ENCODE peak calls at places on chromosomes 12 and 14, in ten cellular contexts. F is brain microvascular endothelial cell; A is breast epithelium; Z is mesenchymal stem cell; V is CD8-positive, alpha-beta memory T cell; Q is lower leg skin; I is GM23338; C is right cardiac atrium; Y is transverse colon; X is trophoblast cell. G is an unnamed sample.

GRCh38 chr14:75548544-75548943 is 26.3 kb downstream of the BATF start:
- DNase-seq in V (no peak), X (peak; percentile 81), I (no peak), F (no peak), Z (no peak), Y (peak; percentile 51), Q (no peak), C (no peak), A (no peak), G (no peak)

GRCh38 chr14:104603623-104604401 is 760 bp downstream of the TMEM179 start:
- DNase-seq in X (no peak), Q (no peak), I (peak; percentile 24), C (no peak), Z (no peak), V (no peak), F (no peak), Y (no peak), A (peak; percentile 36), G (no peak)

GRCh38 chr12:132326646-132327045 is 2.7 kb downstream of the GALNT9 start:
- DNase-seq in Y (no peak), A (no peak), I (no peak), C (no peak), Z (no peak), V (no peak), X (no peak), Q (no peak), F (no peak), G (no peak)

GRCh38 chr14:89866458-89866857 is 88.1 kb downstream of the EFCAB11 start:
- DNase-seq in I (no peak), F (no peak), X (no peak), V (no peak), Q (no peak), A (no peak), Z (no peak), Y (no peak), C (no peak), G (no peak)

GRCh38 chr12:103728323-103728722 is 112.7 kb downstream of the NT5DC3 start:
- DNase-seq in Y (no peak), X (no peak), A (no peak), Z (peak; percentile 5), V (no peak), I (no peak), F (no peak), Q (no peak), C (no peak), G (no peak)

GRCh38 chr12:554001-554285 is 94.2 kb downstream of the B4GALNT3 start:
- DNase-seq in C (no peak), A (no peak), Z (no peak), I (no peak), F (no peak), X (no peak), Q (no peak), Y (no peak), V (no peak), G (no peak)

GRCh38 chr14:77579760-77580159 is 36.7 kb downstream of the SPTLC2 start:
- DNase-seq in V (no peak), F (no peak), A (no peak), I (no peak), Z (no peak), C (no peak), X (no peak), Y (no peak), Q (no peak), G (no peak)

GRCh38 chr12:85278598-85279448 is 1.2 kb upstream of the ALX1 start:
- DNase-seq in X (no peak), C (no peak), F (no peak), V (no peak), Q (no peak), Z (peak; percentile 5), A (no peak), I (peak; percentile 40), Y (no peak), G (no peak)

GRCh38 chr12:89544730-89545184 is 18.9 kb upstream of the POC1B start:
- DNase-seq in I (peak; percentile 6), X (no peak), Q (no peak), F (peak; percentile 24), A (peak; percentile 59), C (peak; percentile 58), Z (peak; percentile 60), Y (peak; percentile 33), V (no peak), G (peak; percentile 51)

GRCh38 chr14:81319314-81319713 is 80.8 kb downstream of the STON2 start:
- DNase-seq in V (no peak), I (no peak), X (no peak), Y (no peak), Z (no peak), F (no peak), Q (no peak), A (no peak), C (no peak), G (no peak)

GRCh38 chr12:67279637-67280036 is 10.5 kb downstream of the CAND1 start:
- DNase-seq in V (no peak), A (no peak), Z (no peak), I (no peak), F (no peak), Y (no peak), X (no peak), Q (no peak), C (no peak), G (no peak)

GRCh38 chr12:42162940-42163339 is 18.3 kb upstream of the GXYLT1 start:
- DNase-seq in F (peak; percentile 2), X (no peak), V (no peak), Z (no peak), Y (no peak), I (no peak), A (no peak), C (no peak), Q (no peak), G (no peak)

DNA sequence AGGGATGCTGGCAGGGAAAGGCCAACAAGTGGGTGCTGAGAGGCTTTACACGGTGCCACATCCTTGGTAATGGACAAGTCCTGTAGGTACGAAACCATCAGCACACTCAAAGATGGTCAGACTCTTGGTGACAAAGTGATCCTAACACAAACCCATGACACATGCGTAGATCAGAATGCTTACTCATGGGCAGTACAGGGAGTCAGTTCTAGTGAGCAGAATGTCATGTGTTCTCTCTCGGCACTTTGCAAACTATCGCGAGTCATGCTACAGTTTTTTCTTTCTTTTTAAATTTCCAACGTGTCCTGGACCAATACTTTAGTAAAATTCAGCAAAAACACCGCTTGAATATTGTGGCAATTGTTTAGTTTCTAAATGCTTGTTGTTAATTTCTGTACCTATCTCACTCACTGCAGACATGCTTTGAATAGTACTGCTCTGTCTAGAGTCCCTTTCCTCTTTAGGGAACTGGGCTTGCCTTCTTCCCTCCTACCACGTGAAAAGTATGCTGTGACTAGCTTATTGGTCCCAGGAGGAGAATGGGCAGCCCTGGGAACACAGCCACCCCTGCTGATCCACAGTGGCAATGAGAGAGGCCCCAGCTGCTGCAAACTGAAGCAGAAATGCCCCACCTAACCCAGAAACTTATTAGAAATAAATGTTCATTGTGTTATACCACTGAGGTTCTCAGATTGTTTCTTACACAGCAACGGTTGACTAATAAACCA is 62.4 kb downstream of the UBR7 start:
- DNase-seq in F (peak; percentile 81), Z (peak; percentile 82), I (peak; percentile 3), X (peak; percentile 25), Y (no peak), V (no peak), A (no peak), Q (no peak), C (no peak), G (no peak)
- H3K4me3 ChIP-seq in F (no peak overlapping the region), Z (no peak overlapping the region), I (no peak overlapping the region), X (no peak overlapping the region), Y (no peak overlapping the region), V (no peak overlapping the region), A (no peak overlapping the region), Q (no peak overlapping the region), C (no peak overlapping the region), G (no peak overlapping the region)

GRCh38 chr12:113055594-113056380 is 743 bp upstream of the DTX1 start:
- DNase-seq in Y (no peak), V (no peak), Z (no peak), I (no peak), Q (no peak), X (no peak), C (no peak), A (no peak), F (no peak), G (no peak)

GRCh38 chr12:113057565-113058485 is 1.3 kb downstream of the DTX1 start:
- DNase-seq in I (peak; percentile 53), Y (no peak), Z (no peak), F (no peak), V (no peak), X (no peak), Q (no peak), C (no peak), A (no peak), G (no peak)

GRCh38 chr12:113056631-113057488 is at the start of gene DTX1:
- DNase-seq in I (peak; percentile 48), C (peak; percentile 53), A (no peak), F (no peak), Y (no peak), V (peak; percentile 26), Q (no peak), X (no peak), Z (no peak), G (no peak)

GRCh38 chr12:113054948-113055486 is 1.5 kb upstream of the DTX1 start:
- DNase-seq in C (no peak), A (no peak), Z (no peak), Y (no peak), X (no peak), V (no peak), F (no peak), I (no peak), Q (no peak), G (no peak)

GRCh38 chr12:113056381-113056630 is 224 bp upstream of the DTX1 start:
- DNase-seq in Y (no peak), X (no peak), A (no peak), Q (no peak), C (no peak), F (no peak), Z (no peak), I (no peak), V (no peak), G (no peak)
- H3K4me3 ChIP-seq in Y (peak overlapping the region; percentile 39), X (no peak overlapping the region), A (peak overlapping the region; percentile 84), Q (no peak overlapping the region), C (peak overlapping the region; percentile 50), F (peak overlapping the region; percentile 9), Z (peak overlapping the region; percentile 31), I (peak overlapping the region; percentile 69), V (peak overlapping the region; percentile 66), G (no peak overlapping the region)

DNA sequence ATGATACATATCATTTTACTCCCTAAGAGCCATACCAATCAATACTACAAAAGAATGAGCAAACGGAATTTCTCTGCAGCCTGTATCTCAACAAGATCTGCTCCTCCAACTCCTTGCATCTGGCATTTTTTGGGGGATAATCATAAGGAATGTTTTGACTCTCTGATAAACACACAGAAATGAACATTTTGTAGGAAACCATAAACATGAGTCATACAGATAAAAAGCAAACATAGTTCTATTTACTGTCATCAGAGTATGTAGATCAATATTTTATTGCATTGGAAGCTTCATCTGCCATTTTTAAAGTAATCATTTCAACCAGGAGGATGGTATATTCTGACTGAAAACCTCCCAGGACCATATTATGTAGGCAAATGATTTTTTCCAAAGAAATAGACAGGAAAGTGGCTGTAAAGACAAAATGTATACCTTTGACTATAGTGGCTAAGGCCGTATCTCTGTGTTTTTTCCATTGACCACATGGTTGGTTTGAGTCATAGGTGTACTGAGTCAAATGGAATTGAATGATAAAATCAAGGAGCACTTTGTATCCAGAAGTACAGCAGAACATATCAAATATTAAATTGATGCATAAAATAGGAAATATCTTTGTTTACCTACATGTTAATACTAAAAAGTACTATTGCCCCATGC is 32.4 kb upstream of the CD69 start:
- DNase-seq in V (no peak), X (peak; percentile 81), A (no peak), C (no peak), Z (peak; percentile 77), F (peak; percentile 66), Y (no peak), I (no peak), Q (no peak), G (no peak)
- H3K4me3 ChIP-seq in V (no peak overlapping the region), X (no peak overlapping the region), A (no peak overlapping the region), C (no peak overlapping the region), Z (no peak overlapping the region), F (no peak overlapping the region), Y (no peak overlapping the region), I (no peak overlapping the region), Q (no peak overlapping the region), G (no peak overlapping the region)

GRCh38 chr12:4908694-4909396 is 860 bp upstream of the KCNA1 start:
- DNase-seq in A (no peak), C (no peak), F (no peak), Q (no peak), I (peak; percentile 96), X (no peak), V (no peak), Z (no peak), Y (no peak), G (peak; percentile 20)
- H3K4me3 ChIP-seq in A (peak overlapping the region; percentile 80), C (peak overlapping the region; percentile 57), F (no peak overlapping the region), Q (no peak overlapping the region), I (peak overlapping the region; percentile 76), X (no peak overlapping the region), V (no peak overlapping the region), Z (no peak overlapping the region), Y (no peak overlapping the region), G (no peak overlapping the region)